ENCODE peak calls at places on chromosomes 6 and 20, in eight cellular contexts. One of them, this sample, is unnamed.

GRCh38 chr6:15508363-15509330 is 154.2 kb downstream of the DTNBP1 start:
- DNase-seq in ELR: no peak
- DNase-seq in AG08395: no peak
- DNase-seq in stimulated activated CD4-positive, alpha-beta T cell treated with anti-CD3 and anti-CD28 coated beads, Interleukin-1b, Interleukin-23, amount 100 ng/mL, for 1 hour: no peak
- DNase-seq in Caco-2: no peak
- DNase-seq in GM06990: no peak
- DNase-seq in T-helper 9 cell: no peak
- DNase-seq in GM20000: no peak
- DNase-seq in this sample: no peak

GRCh38 chr6:2852921-2853322 is 11.3 kb upstream of the SERPINB1 start:
- DNase-seq in ELR: no peak
- DNase-seq in AG08395: no peak
- DNase-seq in stimulated activated CD4-positive, alpha-beta T cell treated with anti-CD3 and anti-CD28 coated beads, Interleukin-1b, Interleukin-23, amount 100 ng/mL, for 1 hour: no peak
- DNase-seq in Caco-2: no peak
- DNase-seq in GM06990: no peak
- DNase-seq in T-helper 9 cell: no peak
- DNase-seq in GM20000: no peak
- DNase-seq in this sample: no peak

GRCh38 chr20:58702859-58703648 is 10.5 kb downstream of the NPEPL1 start:
- DNase-seq in ELR: no peak
- DNase-seq in AG08395: no peak
- DNase-seq in stimulated activated CD4-positive, alpha-beta T cell treated with anti-CD3 and anti-CD28 coated beads, Interleukin-1b, Interleukin-23, amount 100 ng/mL, for 1 hour: no peak
- DNase-seq in Caco-2: no peak
- DNase-seq in GM06990: no peak
- DNase-seq in T-helper 9 cell: no peak
- DNase-seq in GM20000: no peak
- DNase-seq in this sample: no peak

GRCh38 chr20:64219202-64219601 is 36.3 kb upstream of the PCMTD2 start:
- DNase-seq in ELR: no peak
- DNase-seq in AG08395: no peak
- DNase-seq in stimulated activated CD4-positive, alpha-beta T cell treated with anti-CD3 and anti-CD28 coated beads, Interleukin-1b, Interleukin-23, amount 100 ng/mL, for 1 hour: no peak
- DNase-seq in Caco-2: no peak
- DNase-seq in GM06990: no peak
- DNase-seq in T-helper 9 cell: no peak
- DNase-seq in GM20000: no peak
- DNase-seq in this sample: no peak

GRCh38 chr6:75268121-75268987 is 16.2 kb downstream of the TMEM30A start:
- DNase-seq in ELR: peak
- DNase-seq in AG08395: no peak
- DNase-seq in stimulated activated CD4-positive, alpha-beta T cell treated with anti-CD3 and anti-CD28 coated beads, Interleukin-1b, Interleukin-23, amount 100 ng/mL, for 1 hour: no peak
- DNase-seq in Caco-2: no peak
- DNase-seq in GM06990: no peak
- DNase-seq in T-helper 9 cell: no peak
- DNase-seq in GM20000: no peak
- DNase-seq in this sample: no peak

GRCh38 chr20:10453241-10453640 is 18.1 kb downstream of the SLX4IP start:
- DNase-seq in ELR: no peak
- DNase-seq in AG08395: no peak
- DNase-seq in stimulated activated CD4-positive, alpha-beta T cell treated with anti-CD3 and anti-CD28 coated beads, Interleukin-1b, Interleukin-23, amount 100 ng/mL, for 1 hour: no peak
- DNase-seq in Caco-2: no peak
- DNase-seq in GM06990: peak
- DNase-seq in T-helper 9 cell: no peak
- DNase-seq in GM20000: peak
- DNase-seq in this sample: no peak

GRCh38 chr6:22980446-22980845 is 411.1 kb downstream of the HDGFL1 start:
- DNase-seq in ELR: peak
- DNase-seq in AG08395: peak
- DNase-seq in stimulated activated CD4-positive, alpha-beta T cell treated with anti-CD3 and anti-CD28 coated beads, Interleukin-1b, Interleukin-23, amount 100 ng/mL, for 1 hour: no peak
- DNase-seq in Caco-2: no peak
- DNase-seq in GM06990: no peak
- DNase-seq in T-helper 9 cell: no peak
- DNase-seq in GM20000: no peak
- DNase-seq in this sample: no peak

GRCh38 chr6:29647927-29648642 is 8.8 kb upstream of the MOG start:
- DNase-seq in ELR: peak
- DNase-seq in AG08395: peak
- DNase-seq in stimulated activated CD4-positive, alpha-beta T cell treated with anti-CD3 and anti-CD28 coated beads, Interleukin-1b, Interleukin-23, amount 100 ng/mL, for 1 hour: no peak
- DNase-seq in Caco-2: no peak
- DNase-seq in GM06990: no peak
- DNase-seq in T-helper 9 cell: no peak
- DNase-seq in GM20000: no peak
- DNase-seq in this sample: peak

GRCh38 chr20:50567860-50568548 is 57.8 kb downstream of the PTPN1 start:
- DNase-seq in ELR: no peak
- DNase-seq in AG08395: no peak
- DNase-seq in stimulated activated CD4-positive, alpha-beta T cell treated with anti-CD3 and anti-CD28 coated beads, Interleukin-1b, Interleukin-23, amount 100 ng/mL, for 1 hour: no peak
- DNase-seq in Caco-2: no peak
- DNase-seq in GM06990: no peak
- DNase-seq in T-helper 9 cell: no peak
- DNase-seq in GM20000: no peak
- DNase-seq in this sample: no peak

GRCh38 chr20:51456511-51457280 is 85.8 kb downstream of the NFATC2 start:
- DNase-seq in ELR: peak
- DNase-seq in AG08395: peak
- DNase-seq in stimulated activated CD4-positive, alpha-beta T cell treated with anti-CD3 and anti-CD28 coated beads, Interleukin-1b, Interleukin-23, amount 100 ng/mL, for 1 hour: no peak
- DNase-seq in Caco-2: peak
- DNase-seq in GM06990: no peak
- DNase-seq in T-helper 9 cell: no peak
- DNase-seq in GM20000: no peak
- DNase-seq in this sample: peak

GRCh38 chr6:47168176-47168575 is 126.0 kb upstream of the ADGRF1 start:
- DNase-seq in ELR: peak
- DNase-seq in AG08395: peak
- DNase-seq in stimulated activated CD4-positive, alpha-beta T cell treated with anti-CD3 and anti-CD28 coated beads, Interleukin-1b, Interleukin-23, amount 100 ng/mL, for 1 hour: no peak
- DNase-seq in Caco-2: peak
- DNase-seq in GM06990: no peak
- DNase-seq in T-helper 9 cell: no peak
- DNase-seq in GM20000: no peak
- DNase-seq in this sample: peak

GRCh38 chr6:137095651-137096238 is 51.0 kb upstream of the IL20RA start:
- DNase-seq in ELR: no peak
- DNase-seq in AG08395: no peak
- DNase-seq in stimulated activated CD4-positive, alpha-beta T cell treated with anti-CD3 and anti-CD28 coated beads, Interleukin-1b, Interleukin-23, amount 100 ng/mL, for 1 hour: no peak
- DNase-seq in Caco-2: no peak
- DNase-seq in GM06990: peak
- DNase-seq in T-helper 9 cell: no peak
- DNase-seq in GM20000: peak
- DNase-seq in this sample: no peak

GRCh38 chr6:46410330-46410953 is 80.8 kb downstream of the RCAN2 start:
- DNase-seq in ELR: peak
- DNase-seq in AG08395: peak
- DNase-seq in stimulated activated CD4-positive, alpha-beta T cell treated with anti-CD3 and anti-CD28 coated beads, Interleukin-1b, Interleukin-23, amount 100 ng/mL, for 1 hour: no peak
- DNase-seq in Caco-2: no peak
- DNase-seq in GM06990: peak
- DNase-seq in T-helper 9 cell: no peak
- DNase-seq in GM20000: peak
- DNase-seq in this sample: peak

GRCh38 chr20:24256307-24256706 is 213.1 kb upstream of the SYNDIG1 start:
- DNase-seq in ELR: no peak
- DNase-seq in AG08395: no peak
- DNase-seq in stimulated activated CD4-positive, alpha-beta T cell treated with anti-CD3 and anti-CD28 coated beads, Interleukin-1b, Interleukin-23, amount 100 ng/mL, for 1 hour: no peak
- DNase-seq in Caco-2: no peak
- DNase-seq in GM06990: no peak
- DNase-seq in T-helper 9 cell: no peak
- DNase-seq in GM20000: no peak
- DNase-seq in this sample: no peak

GRCh38 chr6:163147988-163148387 is 266.5 kb upstream of the QKI start:
- DNase-seq in ELR: peak
- DNase-seq in AG08395: no peak
- DNase-seq in stimulated activated CD4-positive, alpha-beta T cell treated with anti-CD3 and anti-CD28 coated beads, Interleukin-1b, Interleukin-23, amount 100 ng/mL, for 1 hour: no peak
- DNase-seq in Caco-2: no peak
- DNase-seq in GM06990: no peak
- DNase-seq in T-helper 9 cell: no peak
- DNase-seq in GM20000: no peak
- DNase-seq in this sample: no peak

GRCh38 chr20:50913976-50914375 is 17.3 kb downstream of the ADNP start:
- DNase-seq in ELR: peak
- DNase-seq in AG08395: peak
- DNase-seq in stimulated activated CD4-positive, alpha-beta T cell treated with anti-CD3 and anti-CD28 coated beads, Interleukin-1b, Interleukin-23, amount 100 ng/mL, for 1 hour: no peak
- DNase-seq in Caco-2: no peak
- DNase-seq in GM06990: peak
- DNase-seq in T-helper 9 cell: no peak
- DNase-seq in GM20000: no peak
- DNase-seq in this sample: peak

GRCh38 chr6:73460044-73460443 is 1.5 kb upstream of the MTO1 start:
- DNase-seq in ELR: no peak
- DNase-seq in AG08395: no peak
- DNase-seq in stimulated activated CD4-positive, alpha-beta T cell treated with anti-CD3 and anti-CD28 coated beads, Interleukin-1b, Interleukin-23, amount 100 ng/mL, for 1 hour: no peak
- DNase-seq in Caco-2: no peak
- DNase-seq in GM06990: no peak
- DNase-seq in T-helper 9 cell: no peak
- DNase-seq in GM20000: no peak
- DNase-seq in this sample: no peak

GRCh38 chr20:24977336-24977735 is 15.2 kb downstream of the APMAP start:
- DNase-seq in ELR: no peak
- DNase-seq in AG08395: no peak
- DNase-seq in stimulated activated CD4-positive, alpha-beta T cell treated with anti-CD3 and anti-CD28 coated beads, Interleukin-1b, Interleukin-23, amount 100 ng/mL, for 1 hour: no peak
- DNase-seq in Caco-2: no peak
- DNase-seq in GM06990: no peak
- DNase-seq in T-helper 9 cell: no peak
- DNase-seq in GM20000: no peak
- DNase-seq in this sample: no peak

GRCh38 chr6:126797981-126798380 is 320.5 kb upstream of the RSPO3 start:
- DNase-seq in ELR: no peak
- DNase-seq in AG08395: peak
- DNase-seq in stimulated activated CD4-positive, alpha-beta T cell treated with anti-CD3 and anti-CD28 coated beads, Interleukin-1b, Interleukin-23, amount 100 ng/mL, for 1 hour: no peak
- DNase-seq in Caco-2: no peak
- DNase-seq in GM06990: no peak
- DNase-seq in T-helper 9 cell: no peak
- DNase-seq in GM20000: no peak
- DNase-seq in this sample: no peak

GRCh38 chr6:90538651-90539050 is 48.2 kb downstream of the MAP3K7 start:
- DNase-seq in ELR: no peak
- DNase-seq in AG08395: no peak
- DNase-seq in stimulated activated CD4-positive, alpha-beta T cell treated with anti-CD3 and anti-CD28 coated beads, Interleukin-1b, Interleukin-23, amount 100 ng/mL, for 1 hour: no peak
- DNase-seq in Caco-2: no peak
- DNase-seq in GM06990: no peak
- DNase-seq in T-helper 9 cell: no peak
- DNase-seq in GM20000: no peak
- DNase-seq in this sample: no peak

GRCh38 chr6:1614767-1615650 is 5.3 kb downstream of the FOXC1 start:
- DNase-seq in ELR: no peak
- DNase-seq in AG08395: no peak
- DNase-seq in stimulated activated CD4-positive, alpha-beta T cell treated with anti-CD3 and anti-CD28 coated beads, Interleukin-1b, Interleukin-23, amount 100 ng/mL, for 1 hour: no peak
- DNase-seq in Caco-2: peak
- DNase-seq in GM06990: no peak
- DNase-seq in T-helper 9 cell: no peak
- DNase-seq in GM20000: peak
- DNase-seq in this sample: no peak

GRCh38 chr6:131937703-131938631 is 13.2 kb downstream of the CCN2 start:
- DNase-seq in ELR: peak
- DNase-seq in AG08395: no peak
- DNase-seq in stimulated activated CD4-positive, alpha-beta T cell treated with anti-CD3 and anti-CD28 coated beads, Interleukin-1b, Interleukin-23, amount 100 ng/mL, for 1 hour: no peak
- DNase-seq in Caco-2: no peak
- DNase-seq in GM06990: no peak
- DNase-seq in T-helper 9 cell: no peak
- DNase-seq in GM20000: no peak
- DNase-seq in this sample: peak

GRCh38 chr6:148524976-148525375 is 182.3 kb downstream of the SASH1 start:
- DNase-seq in ELR: peak
- DNase-seq in AG08395: peak
- DNase-seq in stimulated activated CD4-positive, alpha-beta T cell treated with anti-CD3 and anti-CD28 coated beads, Interleukin-1b, Interleukin-23, amount 100 ng/mL, for 1 hour: no peak
- DNase-seq in Caco-2: no peak
- DNase-seq in GM06990: no peak
- DNase-seq in T-helper 9 cell: no peak
- DNase-seq in GM20000: no peak
- DNase-seq in this sample: peak

GRCh38 chr6:4281341-4282293 is 146.2 kb upstream of the ECI2 start:
- DNase-seq in ELR: no peak
- DNase-seq in AG08395: no peak
- DNase-seq in stimulated activated CD4-positive, alpha-beta T cell treated with anti-CD3 and anti-CD28 coated beads, Interleukin-1b, Interleukin-23, amount 100 ng/mL, for 1 hour: no peak
- DNase-seq in Caco-2: peak
- DNase-seq in GM06990: peak
- DNase-seq in T-helper 9 cell: no peak
- DNase-seq in GM20000: peak
- DNase-seq in this sample: no peak

GRCh38 chr6:90095145-90095544 is 200.9 kb downstream of the GJA10 start:
- DNase-seq in ELR: no peak
- DNase-seq in AG08395: no peak
- DNase-seq in stimulated activated CD4-positive, alpha-beta T cell treated with anti-CD3 and anti-CD28 coated beads, Interleukin-1b, Interleukin-23, amount 100 ng/mL, for 1 hour: no peak
- DNase-seq in Caco-2: no peak
- DNase-seq in GM06990: no peak
- DNase-seq in T-helper 9 cell: no peak
- DNase-seq in GM20000: no peak
- DNase-seq in this sample: no peak

This sample was measured in HFFc6.